ENCODE peak calls at places on chromosome 13, in eight cellular contexts. Z, A, X, I, C, M, F and T are unnamed samples.

GRCh38 chr13:48160879-48161278 is 66.0 kb upstream of the MED4 start:
- DNase-seq in Z (no peak), A (no peak), X (no peak), I (no peak), C (peak; percentile 32), M (peak; percentile 74), F (no peak), T (no peak)

GRCh38 chr13:28035146-28035782 is 46.8 kb upstream of the URAD start:
- DNase-seq in Z (no peak), A (no peak), X (no peak), I (no peak), C (no peak), M (no peak), F (no peak), T (peak; percentile 51)

GRCh38 chr13:49560270-49561063 is 24.9 kb downstream of the RCBTB1 start:
- DNase-seq in Z (no peak), A (no peak), X (no peak), I (no peak), C (no peak), M (no peak), F (no peak), T (no peak)

GRCh38 chr13:93690139-93690538 is 463.5 kb downstream of the GPC6 start:
- DNase-seq in Z (no peak), A (no peak), X (no peak), I (no peak), C (peak; percentile 28), M (no peak), F (no peak), T (peak; percentile 4)

GRCh38 chr13:98014766-98015165 is 61.3 kb downstream of the IPO5 start:
- DNase-seq in Z (no peak), A (peak; percentile 54), X (no peak), I (no peak), C (no peak), M (no peak), F (no peak), T (no peak)

GRCh38 chr13:36822786-36823185 is 3.8 kb downstream of the RFXAP start:
- DNase-seq in Z (no peak), A (no peak), X (no peak), I (no peak), C (peak; percentile 38), M (no peak), F (no peak), T (no peak)

GRCh38 chr13:41428155-41428554 is 29.2 kb upstream of the RGCC start:
- DNase-seq in Z (no peak), A (no peak), X (peak; percentile 48), I (peak; percentile 38), C (no peak), M (no peak), F (peak; percentile 5), T (no peak)

GRCh38 chr13:99465454-99465853 is 35.8 kb upstream of the TM9SF2 start:
- DNase-seq in Z (no peak), A (no peak), X (no peak), I (no peak), C (no peak), M (no peak), F (no peak), T (no peak)

GRCh38 chr13:26038931-26039475 is 12.8 kb downstream of the SHISA2 start:
- DNase-seq in Z (no peak), A (no peak), X (no peak), I (no peak), C (no peak), M (no peak), F (no peak), T (no peak)

GRCh38 chr13:80798576-80799133 is 457.7 kb upstream of the SPRY2 start:
- DNase-seq in Z (no peak), A (no peak), X (no peak), I (no peak), C (no peak), M (no peak), F (no peak), T (no peak)

GRCh38 chr13:47005761-47006414 is 109.0 kb upstream of the HTR2A start:
- DNase-seq in Z (no peak), A (no peak), X (no peak), I (no peak), C (no peak), M (no peak), F (no peak), T (no peak)

GRCh38 chr13:56869671-56870070 is 271.0 kb upstream of the PRR20A start:
- DNase-seq in Z (no peak), A (no peak), X (no peak), I (no peak), C (no peak), M (no peak), F (no peak), T (no peak)

GRCh38 chr13:37479901-37480300 is 118.7 kb downstream of the POSTN start:
- DNase-seq in Z (no peak), A (no peak), X (no peak), I (no peak), C (no peak), M (no peak), F (no peak), T (no peak)

GRCh38 chr13:112926003-112926402 is 43.0 kb upstream of the MCF2L start:
- DNase-seq in Z (no peak), A (no peak), X (no peak), I (no peak), C (no peak), M (no peak), F (no peak), T (no peak)

GRCh38 chr13:45398862-45399261 is 19.3 kb downstream of the SLC25A30 start:
- DNase-seq in Z (no peak), A (no peak), X (no peak), I (peak; percentile 19), C (no peak), M (no peak), F (no peak), T (peak; percentile 2)

GRCh38 chr13:107025991-107026390 is 458.1 kb upstream of the ARGLU1 start:
- DNase-seq in Z (no peak), A (no peak), X (no peak), I (no peak), C (no peak), M (peak; percentile 80), F (no peak), T (no peak)

GRCh38 chr13:62357887-62358645 is 942.4 kb upstream of the PCDH20 start:
- DNase-seq in Z (peak; percentile 50), A (no peak), X (peak; percentile 71), I (no peak), C (peak; percentile 73), M (no peak), F (no peak), T (peak; percentile 67)

GRCh38 chr13:47555235-47555634 is 445.8 kb downstream of the SUCLA2 start:
- DNase-seq in Z (no peak), A (no peak), X (no peak), I (no peak), C (no peak), M (no peak), F (no peak), T (peak; percentile 12)

GRCh38 chr13:73520566-73521290 is 461.9 kb downstream of the KLF5 start:
- DNase-seq in Z (no peak), A (no peak), X (no peak), I (peak; percentile 0), C (no peak), M (no peak), F (no peak), T (no peak)

GRCh38 chr13:48575014-48575413 is 42.1 kb upstream of the RCBTB2 start:
- DNase-seq in Z (no peak), A (no peak), X (no peak), I (no peak), C (no peak), M (no peak), F (no peak), T (no peak)

GRCh38 chr13:29771247-29771646 is 79.2 kb downstream of the UBL3 start:
- DNase-seq in Z (peak; percentile 27), A (no peak), X (no peak), I (no peak), C (peak; percentile 23), M (no peak), F (peak; percentile 29), T (peak; percentile 50)

GRCh38 chr13:59746291-59746962 is 417.3 kb downstream of the DIAPH3 start:
- DNase-seq in Z (no peak), A (peak; percentile 23), X (no peak), I (no peak), C (no peak), M (no peak), F (no peak), T (peak; percentile 19)

GRCh38 chr13:51488212-51488611 is 35.4 kb upstream of the INTS6 start:
- DNase-seq in Z (no peak), A (no peak), X (no peak), I (no peak), C (no peak), M (no peak), F (no peak), T (no peak)

GRCh38 chr13:100541882-100542545 is 46.6 kb downstream of the GGACT start:
- DNase-seq in Z (no peak), A (no peak), X (no peak), I (no peak), C (no peak), M (no peak), F (no peak), T (no peak)